ENCODE peak calls at places on chromosome 18, in seven cellular contexts. One of them, this sample, is unnamed.

GRCh38 chr18:36366994-36367839 is 69.7 kb downstream of the FHOD3 start:
- DNase-seq in bronchial epithelial cell: no peak
- DNase-seq in kidney tubule cell: no peak
- DNase-seq in astrocyte: no peak
- DNase-seq in stimulated activated CD4-positive, alpha-beta T cell treated with anti-CD3 and anti-CD28 coated beads, Interleukin-4, amount 100 ng/mL, for 1 hour: no peak
- DNase-seq in ecto neural progenitor cell: no peak
- DNase-seq in HT1080: no peak
- DNase-seq in this sample: no peak

GRCh38 chr18:23459530-23459921 is 6.4 kb downstream of the RIOK3 start:
- DNase-seq in stimulated activated CD4-positive, alpha-beta T cell treated with anti-CD3 and anti-CD28 coated beads, Interleukin-4, amount 100 ng/mL, for 1 hour: no peak
- DNase-seq in HT1080: no peak
- DNase-seq in kidney tubule cell: no peak
- DNase-seq in ecto neural progenitor cell: no peak
- DNase-seq in astrocyte: no peak
- DNase-seq in bronchial epithelial cell: no peak
- DNase-seq in this sample: no peak

GRCh38 chr18:22020867-22021370 is 148.5 kb upstream of the GATA6 start:
- DNase-seq in astrocyte: no peak
- DNase-seq in kidney tubule cell: no peak
- DNase-seq in bronchial epithelial cell: no peak
- DNase-seq in ecto neural progenitor cell: no peak
- DNase-seq in stimulated activated CD4-positive, alpha-beta T cell treated with anti-CD3 and anti-CD28 coated beads, Interleukin-4, amount 100 ng/mL, for 1 hour: no peak
- DNase-seq in HT1080: no peak
- DNase-seq in this sample: no peak

GRCh38 chr18:9534844-9535243 is 59.5 kb downstream of the RALBP1 start:
- DNase-seq in stimulated activated CD4-positive, alpha-beta T cell treated with anti-CD3 and anti-CD28 coated beads, Interleukin-4, amount 100 ng/mL, for 1 hour: no peak
- DNase-seq in kidney tubule cell: no peak
- DNase-seq in ecto neural progenitor cell: no peak
- DNase-seq in bronchial epithelial cell: no peak
- DNase-seq in astrocyte: no peak
- DNase-seq in HT1080: no peak
- DNase-seq in this sample: no peak

GRCh38 chr18:8706545-8706980 is 1.2 kb downstream of the MTCL1 start:
- DNase-seq in ecto neural progenitor cell: peak
- DNase-seq in kidney tubule cell: no peak
- DNase-seq in HT1080: no peak
- DNase-seq in stimulated activated CD4-positive, alpha-beta T cell treated with anti-CD3 and anti-CD28 coated beads, Interleukin-4, amount 100 ng/mL, for 1 hour: peak
- DNase-seq in astrocyte: no peak
- DNase-seq in bronchial epithelial cell: no peak
- DNase-seq in this sample: peak

GRCh38 chr18:44698518-44698917 is 17.8 kb downstream of the SETBP1 start:
- DNase-seq in bronchial epithelial cell: no peak
- DNase-seq in kidney tubule cell: no peak
- DNase-seq in astrocyte: no peak
- DNase-seq in ecto neural progenitor cell: no peak
- DNase-seq in stimulated activated CD4-positive, alpha-beta T cell treated with anti-CD3 and anti-CD28 coated beads, Interleukin-4, amount 100 ng/mL, for 1 hour: no peak
- DNase-seq in HT1080: no peak
- DNase-seq in this sample: no peak

GRCh38 chr18:62400916-62401315 is 75.8 kb downstream of the TNFRSF11A start:
- DNase-seq in astrocyte: no peak
- DNase-seq in stimulated activated CD4-positive, alpha-beta T cell treated with anti-CD3 and anti-CD28 coated beads, Interleukin-4, amount 100 ng/mL, for 1 hour: no peak
- DNase-seq in kidney tubule cell: no peak
- DNase-seq in HT1080: no peak
- DNase-seq in ecto neural progenitor cell: no peak
- DNase-seq in bronchial epithelial cell: no peak
- DNase-seq in this sample: no peak

GRCh38 chr18:35030234-35030989 is 10.8 kb upstream of the MAPRE2 start:
- DNase-seq in kidney tubule cell: peak
- DNase-seq in astrocyte: no peak
- DNase-seq in ecto neural progenitor cell: no peak
- DNase-seq in bronchial epithelial cell: no peak
- DNase-seq in HT1080: no peak
- DNase-seq in stimulated activated CD4-positive, alpha-beta T cell treated with anti-CD3 and anti-CD28 coated beads, Interleukin-4, amount 100 ng/mL, for 1 hour: no peak
- DNase-seq in this sample: no peak

GRCh38 chr18:811192-812122 is 585 bp downstream of the YES1 start:
- DNase-seq in stimulated activated CD4-positive, alpha-beta T cell treated with anti-CD3 and anti-CD28 coated beads, Interleukin-4, amount 100 ng/mL, for 1 hour: peak
- DNase-seq in HT1080: no peak
- DNase-seq in ecto neural progenitor cell: peak
- DNase-seq in kidney tubule cell: peak
- DNase-seq in bronchial epithelial cell: peak
- DNase-seq in astrocyte: no peak
- DNase-seq in this sample: peak

This sample was measured in RWPE1.